ENCODE peak calls at places on chromosomes 13 and 19, in seven cellular contexts. U is neuronal stem cell, D is H9, M is IMR-90, A is mesendoderm, H is H1, F is trophoblast cell. W is an unnamed sample.

GRCh38 chr19:42323852-42324654 is 1.4 kb upstream of the MEGF8 start:
- DNase-seq in U (no peak), D (no peak), M (no peak), A (peak; percentile 21), H (peak; percentile 72), F (no peak), W (no peak)

GRCh38 chr19:33621065-33621785 is 528 bp upstream of the CHST8 start:
- DNase-seq in U (no peak), D (no peak), M (no peak), A (no peak), H (peak; percentile 76), F (no peak), W (no peak)

GRCh38 chr19:17560205-17560595 is 4.8 kb downstream of the COLGALT1 start:
- DNase-seq in U (no peak), D (no peak), M (peak; percentile 93), A (no peak), H (no peak), F (peak; percentile 97), W (peak; percentile 85)

GRCh38 chr13:112690242-112690943 is 555 bp downstream of the ATP11A start:
- DNase-seq in U (no peak), D (peak; percentile 47), M (peak; percentile 44), A (no peak), H (no peak), F (no peak), W (peak; percentile 64)

GRCh38 chr13:23790591-23791170 is 98.5 kb downstream of the MIPEP start:
- DNase-seq in U (no peak), D (no peak), M (peak; percentile 82), A (peak; percentile 42), H (no peak), F (no peak), W (peak; percentile 65)

GRCh38 chr13:40069173-40070044 is 413.9 kb downstream of the COG6 start:
- DNase-seq in U (peak; percentile 61), D (peak; percentile 73), M (peak; percentile 46), A (peak; percentile 77), H (peak; percentile 84), F (peak; percentile 41), W (peak; percentile 65)

GRCh38 chr19:40691421-40692211 is 1.2 kb upstream of the NUMBL start:
- DNase-seq in U (no peak), D (peak; percentile 55), M (no peak), A (peak; percentile 59), H (peak; percentile 59), F (no peak), W (peak; percentile 9)

GRCh38 chr19:16435238-16435911 is 36.4 kb downstream of the EPS15L1 start:
- DNase-seq in U (no peak), D (no peak), M (peak; percentile 98), A (peak; percentile 57), H (no peak), F (no peak), W (peak; percentile 99)

GRCh38 chr13:39616087-39616694 is 13.2 kb upstream of the LHFPL6 start:
- DNase-seq in U (peak; percentile 76), D (peak; percentile 55), M (peak; percentile 68), A (peak; percentile 81), H (no peak), F (peak; percentile 41), W (peak; percentile 72)

GRCh38 chr13:76027131-76027530 is 391.0 kb downstream of the LMO7 start:
- DNase-seq in U (no peak), D (no peak), M (no peak), A (peak; percentile 46), H (no peak), F (peak; percentile 3), W (no peak)

GRCh38 chr13:103625194-103625593 is 559.0 kb upstream of the SLC10A2 start:
- DNase-seq in U (no peak), D (no peak), M (no peak), A (no peak), H (no peak), F (no peak), W (no peak)

GRCh38 chr19:51514866-51515481 is 13.4 kb upstream of the SIGLEC12 start:
- DNase-seq in U (peak; percentile 23), D (no peak), M (peak; percentile 48), A (peak; percentile 55), H (no peak), F (peak; percentile 19), W (peak; percentile 52)

GRCh38 chr13:23212621-23213020 is 31.8 kb downstream of the SGCG start:
- DNase-seq in U (no peak), D (no peak), M (no peak), A (peak; percentile 39), H (no peak), F (no peak), W (no peak)

GRCh38 chr19:15457701-15458484 is 6.5 kb downstream of the RASAL3 start:
- DNase-seq in U (no peak), D (no peak), M (no peak), A (no peak), H (no peak), F (no peak), W (no peak)

GRCh38 chr19:28170066-28170465 is 1042.9 kb downstream of the UQCRFS1 start:
- DNase-seq in U (no peak), D (no peak), M (no peak), A (no peak), H (no peak), F (no peak), W (no peak)

GRCh38 chr19:11248852-11249251 is 9.4 kb downstream of the ANGPTL8 start:
- DNase-seq in U (no peak), D (no peak), M (no peak), A (no peak), H (no peak), F (no peak), W (no peak)

GRCh38 chr19:53576941-53577653 is 39.2 kb downstream of the ZNF331 start:
- DNase-seq in U (no peak), D (no peak), M (no peak), A (no peak), H (no peak), F (peak; percentile 89), W (no peak)

DNA sequence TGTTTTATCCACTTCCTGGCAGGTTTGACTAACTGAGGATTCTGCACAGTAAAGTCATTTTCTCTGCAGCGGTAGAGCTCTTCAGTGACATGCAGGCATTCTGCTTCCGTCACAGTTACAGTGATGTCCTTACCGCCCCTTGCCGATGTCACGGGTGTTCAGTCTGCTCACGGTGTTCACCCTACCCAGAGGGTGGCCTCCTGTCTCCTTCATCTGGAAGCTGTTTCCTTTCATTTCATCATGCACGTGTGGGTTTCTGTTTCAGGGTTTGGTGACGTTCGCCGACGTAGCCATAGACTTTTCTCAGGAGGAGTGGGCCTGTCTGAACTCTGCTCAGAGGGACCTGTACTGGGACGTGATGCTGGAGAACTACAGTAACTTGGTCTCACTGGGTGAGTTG is 33.4 kb downstream of the ZNF331 start:
- DNase-seq in U (no peak), D (no peak), M (no peak), A (no peak), H (no peak), F (no peak), W (no peak)
- H3K18ac ChIP-seq in U (no peak overlapping the region), D (no peak overlapping the region), M (no peak overlapping the region), A (no peak overlapping the region), H (no peak overlapping the region), F (no peak overlapping the region), W (no peak overlapping the region)

GRCh38 chr19:56066152-56067023 is 54.7 kb downstream of the ZNF787 start:
- DNase-seq in U (peak; percentile 78), D (peak; percentile 79), M (peak; percentile 19), A (peak; percentile 66), H (peak; percentile 94), F (peak; percentile 21), W (peak; percentile 50)

GRCh38 chr19:56071151-56071550 is 49.9 kb downstream of the ZNF787 start:
- DNase-seq in U (no peak), D (peak; percentile 49), M (no peak), A (peak; percentile 26), H (no peak), F (no peak), W (no peak)

DNA sequence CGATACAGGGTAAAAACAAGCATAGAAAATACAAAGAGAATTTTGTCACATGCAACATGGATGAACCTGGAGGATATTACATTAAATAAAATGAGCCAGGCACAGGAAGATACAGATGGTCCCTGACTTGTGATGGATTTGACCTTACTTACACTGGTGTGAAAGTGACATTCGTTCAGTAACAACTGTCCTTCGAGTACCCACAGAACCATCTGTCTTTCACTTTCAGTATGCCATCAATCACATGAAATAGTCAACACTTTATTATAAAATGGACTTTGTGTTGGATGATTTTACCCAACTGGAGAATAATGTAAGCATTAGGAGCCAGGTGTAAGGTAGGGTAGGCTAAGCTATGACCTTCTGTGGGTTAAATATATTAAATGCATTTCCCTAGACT is 51.5 kb downstream of the ZNF787 start:
- DNase-seq in U (no peak), D (no peak), M (no peak), A (no peak), H (no peak), F (no peak), W (no peak)
- H3K18ac ChIP-seq in U (no peak overlapping the region), D (no peak overlapping the region), M (no peak overlapping the region), A (no peak overlapping the region), H (no peak overlapping the region), F (no peak overlapping the region), W (no peak overlapping the region)

GRCh38 chr19:48090281-48090802 is 20.3 kb downstream of the PLA2G4C start:
- DNase-seq in U (no peak), D (no peak), M (no peak), A (no peak), H (no peak), F (no peak), W (no peak)

GRCh38 chr19:48094843-48095203 is 15.8 kb downstream of the PLA2G4C start:
- DNase-seq in U (no peak), D (no peak), M (no peak), A (no peak), H (no peak), F (no peak), W (no peak)

GRCh38 chr19:48094129-48094842 is 16.3 kb downstream of the PLA2G4C start:
- DNase-seq in U (no peak), D (no peak), M (no peak), A (no peak), H (no peak), F (no peak), W (no peak)

GRCh38 chr19:48095637-48096175 is 14.9 kb downstream of the PLA2G4C start:
- DNase-seq in U (no peak), D (no peak), M (peak; percentile 15), A (no peak), H (no peak), F (no peak), W (no peak)
- H3K18ac ChIP-seq in U (no peak overlapping the region), D (peak overlapping the region; percentile 22), M (no peak overlapping the region), A (no peak overlapping the region), H (no peak overlapping the region), F (no peak overlapping the region), W (no peak overlapping the region)

DNA sequence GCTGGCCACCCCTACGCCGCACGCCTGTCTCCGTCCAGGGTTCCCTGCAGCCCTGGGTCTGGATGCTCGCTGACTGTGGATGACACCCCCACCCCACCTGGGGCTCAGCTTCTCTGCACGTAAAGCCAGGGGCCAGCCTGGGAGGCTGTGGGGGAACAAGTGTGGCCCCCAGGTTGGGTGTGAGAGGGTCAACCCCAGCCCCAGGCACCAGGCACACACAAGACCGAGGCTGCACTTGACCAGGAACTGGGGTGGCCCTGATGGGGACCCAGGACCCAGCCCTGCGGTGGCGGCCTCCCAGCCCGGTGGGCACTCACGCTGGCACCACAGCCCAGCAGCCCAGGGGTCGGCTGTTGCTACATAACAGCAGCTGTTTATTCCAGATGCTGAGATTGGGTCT is 41.6 kb downstream of the GAS6 start:
- DNase-seq in U (no peak), D (no peak), M (no peak), A (no peak), H (no peak), F (no peak), W (no peak)
- H3K18ac ChIP-seq in U (peak overlapping the region; percentile 64), D (no peak overlapping the region), M (peak overlapping the region; percentile 17), A (no peak overlapping the region), H (no peak overlapping the region), F (no peak overlapping the region), W (peak overlapping the region; percentile 47)

GRCh38 chr13:58429917-58430316 is 798.4 kb downstream of the PCDH17 start:
- DNase-seq in U (no peak), D (no peak), M (no peak), A (no peak), H (no peak), F (no peak), W (no peak)
- H3K18ac ChIP-seq in U (no peak overlapping the region), D (no peak overlapping the region), M (no peak overlapping the region), A (no peak overlapping the region), H (no peak overlapping the region), F (no peak overlapping the region), W (no peak overlapping the region)

W was measured in mesenchymal stem cell.